ENCODE peak calls at places on chromosomes 6 and 20, in nine cellular contexts. X, Q, T, P, S, Y, J, M and D are unnamed samples.

GRCh38 chr20:675453-676314 is at the start of gene SCRT2:
- DNase-seq in X (peak), Q (peak), T (peak), P (peak), S (peak), Y (peak), J (no peak), M (peak), D (no peak)

GRCh38 chr6:147508871-147509608 is 550 bp downstream of the SAMD5 start:
- DNase-seq in X (no peak), Q (peak), T (no peak), P (no peak), S (no peak), Y (no peak), J (no peak), M (no peak), D (no peak)

GRCh38 chr6:43836507-43836906 is 66.5 kb downstream of the VEGFA start:
- DNase-seq in X (peak), Q (no peak), T (no peak), P (peak), S (no peak), Y (no peak), J (no peak), M (no peak), D (no peak)

GRCh38 chr6:107490568-107491058 is 696 bp downstream of the SOBP start:
- DNase-seq in X (no peak), Q (no peak), T (no peak), P (no peak), S (no peak), Y (peak), J (no peak), M (no peak), D (no peak)

GRCh38 chr20:15759546-15760216 is 813.6 kb downstream of the KIF16B start:
- DNase-seq in X (no peak), Q (no peak), T (no peak), P (no peak), S (no peak), Y (no peak), J (no peak), M (no peak), D (no peak)

GRCh38 chr6:110310861-110311446 is 47.2 kb downstream of the METTL24 start:
- DNase-seq in X (no peak), Q (no peak), T (no peak), P (no peak), S (no peak), Y (no peak), J (no peak), M (no peak), D (no peak)

GRCh38 chr20:63589261-63590217 is 15.5 kb upstream of the HELZ2 start:
- DNase-seq in X (no peak), Q (no peak), T (no peak), P (no peak), S (no peak), Y (no peak), J (no peak), M (no peak), D (no peak)

GRCh38 chr6:52337633-52338290 is 24.2 kb upstream of the PAQR8 start:
- DNase-seq in X (no peak), Q (no peak), T (no peak), P (no peak), S (no peak), Y (no peak), J (no peak), M (no peak), D (no peak)

GRCh38 chr6:75326557-75327258 is 42.1 kb upstream of the TMEM30A start:
- DNase-seq in X (peak), Q (no peak), T (no peak), P (peak), S (no peak), Y (no peak), J (no peak), M (no peak), D (no peak)

GRCh38 chr6:54805077-54805476 is 41.5 kb upstream of the FAM83B start:
- DNase-seq in X (peak), Q (no peak), T (no peak), P (peak), S (no peak), Y (no peak), J (peak), M (no peak), D (peak)

GRCh38 chr6:26142026-26142425 is 54.8 kb downstream of the HFE start:
- DNase-seq in X (no peak), Q (no peak), T (no peak), P (no peak), S (no peak), Y (no peak), J (no peak), M (no peak), D (no peak)

GRCh38 chr6:64717281-64717680 is 989.7 kb downstream of the EYS start:
- DNase-seq in X (no peak), Q (no peak), T (no peak), P (no peak), S (no peak), Y (no peak), J (no peak), M (no peak), D (no peak)

GRCh38 chr20:58855506-58856314 is 3.2 kb downstream of the GNAS start:
- DNase-seq in X (no peak), Q (no peak), T (no peak), P (no peak), S (no peak), Y (no peak), J (no peak), M (no peak), D (no peak)

GRCh38 chr6:38572186-38572813 is 67.4 kb downstream of the BTBD9 start:
- DNase-seq in X (no peak), Q (no peak), T (peak), P (no peak), S (no peak), Y (no peak), J (no peak), M (no peak), D (no peak)

GRCh38 chr6:169799474-169799926 is 48.1 kb downstream of the ERMARD start:
- DNase-seq in X (no peak), Q (no peak), T (no peak), P (no peak), S (no peak), Y (no peak), J (no peak), M (no peak), D (no peak)

GRCh38 chr6:36633915-36634314 is 39.8 kb downstream of the SRSF3 start:
- DNase-seq in X (no peak), Q (peak), T (no peak), P (peak), S (peak), Y (no peak), J (peak), M (no peak), D (no peak)

GRCh38 chr6:28165566-28165965 is 23.9 kb downstream of the ZKSCAN8 start:
- DNase-seq in X (no peak), Q (no peak), T (no peak), P (no peak), S (no peak), Y (no peak), J (no peak), M (no peak), D (no peak)